ENCODE peak calls at places on chromosome 1, in seven cellular contexts. Y is mesenchymal stem cell; I is NCI-H1436; S is GM20000; F is nucleus accumbens; B is activated CD4-positive, alpha-beta T cell treated with anti-CD3 and anti-CD28 coated beads, Interleukin-2, amount 50 U/mL, for 1 hour; H is small intestine. M is an unnamed sample.

GRCh38 chr1:66265268-66265667 is 268.7 kb upstream of the SGIP1 start:
- DNase-seq in S (no peak), B (no peak), Y (no peak), I (no peak), F (no peak), H (no peak), M (no peak)

GRCh38 chr1:147641291-147641690 is 29.0 kb downstream of the ACP6 start:
- DNase-seq in B (no peak), H (no peak), Y (no peak), F (no peak), I (no peak), S (no peak), M (no peak)

GRCh38 chr1:91693542-91693941 is 192.4 kb downstream of the TGFBR3 start:
- DNase-seq in S (no peak), I (no peak), B (no peak), H (no peak), Y (no peak), F (peak; percentile 3), M (no peak)

GRCh38 chr1:35539073-35539823 is 18.0 kb downstream of the KIAA0319L start:
- DNase-seq in B (peak; percentile 31), H (peak; percentile 27), S (no peak), Y (no peak), I (no peak), F (no peak), M (no peak)

GRCh38 chr1:196501760-196502428 is 106.3 kb downstream of the KCNT2 start:
- DNase-seq in I (no peak), F (no peak), Y (no peak), S (no peak), B (no peak), H (no peak), M (no peak)

GRCh38 chr1:19044975-19045831 is 88.7 kb upstream of the IFFO2 start:
- DNase-seq in H (no peak), Y (no peak), B (no peak), I (no peak), S (no peak), F (peak; percentile 83), M (no peak)

GRCh38 chr1:77412794-77413530 is 131.1 kb downstream of the AK5 start:
- DNase-seq in H (no peak), Y (no peak), B (no peak), S (no peak), F (no peak), I (no peak), M (no peak)

GRCh38 chr1:199404191-199404590 is 623.3 kb upstream of the NR5A2 start:
- DNase-seq in I (no peak), H (no peak), S (no peak), Y (no peak), F (no peak), B (no peak), M (no peak)